ENCODE peak calls at places on chromosomes 4 and X, in four cellular contexts. C, B, F and V are unnamed samples.

GRCh38 chr4:17552427-17552826 is 24.6 kb upstream of the LAP3 start:
- DNase-seq in C (no peak), B (no peak), F (no peak), V (no peak)

GRCh38 chrX:130224810-130225209 is 43.9 kb downstream of the ZNF280C start:
- DNase-seq in C (peak), B (no peak), F (no peak), V (no peak)

GRCh38 chrX:136147966-136148365 is 633 bp downstream of the FHL1 start:
- DNase-seq in C (no peak), B (no peak), F (no peak), V (no peak)

GRCh38 chrX:47581731-47582647 is at the start of gene TIMP1:
- DNase-seq in C (peak), B (peak), F (peak), V (no peak)

GRCh38 chr4:44019721-44020120 is 428.9 kb downstream of the KCTD8 start:
- DNase-seq in C (no peak), B (no peak), F (no peak), V (no peak)

GRCh38 chr4:164239976-164240375 is 514.0 kb upstream of the SMIM31 start:
- DNase-seq in C (peak), B (no peak), F (no peak), V (no peak)

GRCh38 chrX:129655547-129656248 is 942 bp upstream of the APLN start:
- DNase-seq in C (peak), B (no peak), F (no peak), V (no peak)

GRCh38 chr4:8703401-8703696 is 110.8 kb downstream of the CPZ start:
- DNase-seq in C (no peak), B (no peak), F (peak), V (no peak)

GRCh38 chr4:149199594-149199993 is 616.0 kb downstream of the IQCM start:
- DNase-seq in C (no peak), B (no peak), F (no peak), V (no peak)

GRCh38 chr4:42078184-42078801 is 74.2 kb downstream of the BEND4 start:
- DNase-seq in C (no peak), B (no peak), F (no peak), V (no peak)

GRCh38 chr4:165560941-165561340 is 182.1 kb downstream of the CPE start:
- DNase-seq in C (peak), B (no peak), F (no peak), V (no peak)

GRCh38 chr4:160887668-160888067 is 1276.1 kb downstream of the FSTL5 start:
- DNase-seq in C (no peak), B (no peak), F (no peak), V (no peak)

GRCh38 chr4:151031831-151032605 is 16.9 kb upstream of the LRBA start:
- DNase-seq in C (peak), B (no peak), F (no peak), V (no peak)

GRCh38 chr4:39846135-39846534 is 131.6 kb downstream of the PDS5A start:
- DNase-seq in C (no peak), B (no peak), F (no peak), V (no peak)